ENCODE peak calls at places on chromosomes 7 and 10, in seven cellular contexts. A is Kasumi-1; T is stimulated activated CD8-positive, alpha-beta memory T cell treated with anti-CD3 and anti-CD28 coated beads, Interleukin-12 subunit alpha, Interleukin-12 subunit beta, amount 100 ng/mL, for 1 hour; X is EH; Y is stimulated activated CD4-positive, alpha-beta T cell treated with anti-CD3 and anti-CD28 coated beads, TNF-alpha, amount 100 ng/mL, for 24 hours; I is T-helper 22 cell; E is aorta. R is an unnamed sample.

GRCh38 chr10:6212266-6212640 is 9.5 kb downstream of the PFKFB3 start:
- DNase-seq in A (no peak), T (no peak), X (no peak), Y (no peak), I (no peak), E (peak; percentile 69), R (no peak)

GRCh38 chr7:31938650-31939049 is 131.6 kb downstream of the PDE1C start:
- DNase-seq in A (peak; percentile 66), T (no peak), X (peak; percentile 79), Y (no peak), I (no peak), E (no peak), R (no peak)

GRCh38 chr10:110007171-110007700 is 548 bp upstream of the ADD3 start:
- DNase-seq in A (no peak), T (no peak), X (no peak), Y (peak; percentile 25), I (no peak), E (no peak), R (no peak)

GRCh38 chr10:95363303-95363912 is 72.6 kb upstream of the PDLIM1 start:
- DNase-seq in A (peak; percentile 93), T (peak; percentile 6), X (peak; percentile 74), Y (peak; percentile 8), I (no peak), E (no peak), R (peak; percentile 74)

GRCh38 chr10:74898201-74898976 is 72.0 kb downstream of the KAT6B start:
- DNase-seq in A (peak; percentile 33), T (no peak), X (no peak), Y (no peak), I (no peak), E (no peak), R (no peak)

GRCh38 chr10:34290412-34291082 is 524.5 kb downstream of the PARD3 start:
- DNase-seq in A (no peak), T (no peak), X (peak; percentile 93), Y (no peak), I (no peak), E (no peak), R (peak; percentile 94)

GRCh38 chr7:33534830-33535229 is 370.5 kb upstream of the BMPER start:
- DNase-seq in A (no peak), T (no peak), X (peak; percentile 77), Y (no peak), I (no peak), E (no peak), R (peak; percentile 65)

GRCh38 chr7:87934699-87935372 is 785 bp downstream of the ADAM22 start:
- DNase-seq in A (peak; percentile 60), T (no peak), X (peak; percentile 21), Y (no peak), I (no peak), E (no peak), R (peak; percentile 42)

GRCh38 chr10:116444527-116445142 is 17.0 kb downstream of the PNLIPRP3 start:
- DNase-seq in A (peak; percentile 54), T (no peak), X (peak; percentile 42), Y (no peak), I (no peak), E (no peak), R (peak; percentile 38)

GRCh38 chr7:34672430-34672829 is 14.4 kb downstream of the NPSR1 start:
- DNase-seq in A (no peak), T (no peak), X (peak; percentile 7), Y (no peak), I (no peak), E (no peak), R (peak; percentile 6)

GRCh38 chr10:117477961-117478670 is 64.4 kb upstream of the EMX2 start:
- DNase-seq in A (peak; percentile 31), T (no peak), X (peak; percentile 88), Y (no peak), I (no peak), E (no peak), R (peak; percentile 57)

GRCh38 chr10:12431453-12432101 is 82.2 kb downstream of the CAMK1D start:
- DNase-seq in A (no peak), T (no peak), X (no peak), Y (no peak), I (no peak), E (no peak), R (no peak)

GRCh38 chr7:14850039-14850438 is 52.5 kb downstream of the DGKB start:
- DNase-seq in A (no peak), T (no peak), X (peak; percentile 19), Y (no peak), I (no peak), E (no peak), R (no peak)

GRCh38 chr10:114650266-114650665 is 7.8 kb downstream of the ABLIM1 start:
- DNase-seq in A (no peak), T (no peak), X (peak; percentile 32), Y (no peak), I (no peak), E (no peak), R (no peak)

GRCh38 chr10:112446055-112446854 is 459 bp downstream of the ZDHHC6 start:
- DNase-seq in A (peak; percentile 75), T (no peak), X (peak; percentile 30), Y (no peak), I (no peak), E (no peak), R (peak; percentile 24)

GRCh38 chr7:152597514-152597913 is 78.4 kb downstream of the XRCC2 start:
- DNase-seq in A (no peak), T (no peak), X (no peak), Y (no peak), I (no peak), E (no peak), R (no peak)

GRCh38 chr10:132687181-132687892 is 98.6 kb downstream of the NKX6-2 start:
- DNase-seq in A (no peak), T (no peak), X (no peak), Y (no peak), I (no peak), E (peak; percentile 62), R (no peak)

GRCh38 chr7:27225005-27225934 is 17.3 kb upstream of the EVX1 start:
- DNase-seq in A (no peak), T (no peak), X (no peak), Y (no peak), I (no peak), E (no peak), R (no peak)

GRCh38 chr10:80192553-80192952 is 12.8 kb downstream of the ANXA11 start:
- DNase-seq in A (no peak), T (no peak), X (no peak), Y (no peak), I (no peak), E (no peak), R (no peak)

GRCh38 chr10:2839081-2839725 is 228.1 kb upstream of the PFKP start:
- DNase-seq in A (peak; percentile 60), T (no peak), X (peak; percentile 24), Y (peak; percentile 15), I (no peak), E (no peak), R (peak; percentile 9)

GRCh38 chr7:116782177-116782711 is 80.1 kb upstream of the CAPZA2 start:
- DNase-seq in A (no peak), T (no peak), X (peak; percentile 87), Y (no peak), I (no peak), E (no peak), R (no peak)

R was measured in mesenchymal stem cell.